ENCODE peak calls at places on chromosome 12, in four cellular contexts. N is DND-41, B is brain microvascular endothelial cell, C is PC-9. A is an unnamed sample. For H3K27me3, the result is how much of the 10 kb centered on the place peaks cover.

GRCh38 chr12:7937867-7938506 is 2.0 kb upstream of the SLC2A3 start:
- DNase-seq in C (peak), N (peak), B (no peak), A (no peak)

GRCh38 chr12:45674181-45674580 is 55.3 kb upstream of the ARID2 start:
- DNase-seq in B (no peak), C (no peak), N (no peak), A (no peak)

GRCh38 chr12:92861381-92861780 is 67.7 kb downstream of the EEA1 start:
- DNase-seq in B (no peak), N (no peak), C (no peak), A (no peak)

GRCh38 chr12:56683-57346 is 9.8 kb upstream of the IQSEC3 start:
- DNase-seq in B (no peak), N (no peak), C (no peak), A (peak)

GRCh38 chr12:132491761-132492378 is 1.9 kb downstream of the FBRSL1 start:
- DNase-seq in C (no peak), B (no peak), N (no peak), A (no peak)

GRCh38 chr12:68418137-68418460 is 85.9 kb upstream of the MDM1 start:
- DNase-seq in B (no peak), N (no peak), C (no peak), A (no peak)

GRCh38 chr12:124777399-124778372 is 86.0 kb downstream of the SCARB1 start:
- DNase-seq in N (no peak), B (no peak), C (no peak), A (no peak)

GRCh38 chr12:124829708-124830304 is 33.9 kb downstream of the SCARB1 start:
- DNase-seq in B (no peak), C (no peak), N (no peak), A (no peak)

GRCh38 chr12:2246358-2246757 is 193.6 kb downstream of the CACNA1C start:
- DNase-seq in B (no peak), N (no peak), C (no peak), A (no peak)

GRCh38 chr12:107748472-107748871 is 12.5 kb downstream of the PRDM4 start:
- DNase-seq in C (no peak), N (no peak), B (peak), A (peak)

GRCh38 chr12:120903382-120903817 is 758 bp downstream of the SPPL3 start:
- DNase-seq in C (peak), N (peak), B (peak), A (no peak)

GRCh38 chr12:124864326-124864752 is 675 bp upstream of the SCARB1 start:
- DNase-seq in N (no peak), B (no peak), C (no peak), A (no peak)

GRCh38 chr12:125549836-125550235 is 484.6 kb downstream of the AACS start:
- DNase-seq in C (no peak), B (no peak), N (peak), A (no peak)

GRCh38 chr12:3550839-3551238 is 59.8 kb downstream of the PRMT8 start:
- DNase-seq in B (no peak), C (no peak), N (no peak), A (no peak)

GRCh38 chr12:110813756-110814155 is 33.0 kb upstream of the CCDC63 start:
- DNase-seq in N (no peak), B (no peak), C (no peak), A (no peak)
- H3K27me3 ChIP-seq in N (under half), B (under half), C (under half), A (under half)

GRCh38 chr12:18430425-18431048 is 169.2 kb downstream of the PIK3C2G start:
- DNase-seq in C (no peak), N (no peak), B (peak), A (peak)
- TF ChIP-seq CTCF in C (peak), N (peak), B (peak), A (peak)

GRCh38 chr12:53941187-53941586 is 2.6 kb downstream of the HOXC13 start:
- DNase-seq in B (no peak), C (no peak), N (no peak), A (no peak)

GRCh38 chr12:53942467-53942997 is 3.9 kb downstream of the HOXC13 start:
- DNase-seq in N (no peak), C (no peak), B (no peak), A (no peak)

GRCh38 chr12:53944907-53945847 is 6.5 kb downstream of the HOXC13 start:
- DNase-seq in B (no peak), N (no peak), C (no peak), A (no peak)

GRCh38 chr12:53941750-53942149 is 3.1 kb downstream of the HOXC13 start:
- DNase-seq in C (no peak), N (no peak), B (no peak), A (no peak)

DNA sequence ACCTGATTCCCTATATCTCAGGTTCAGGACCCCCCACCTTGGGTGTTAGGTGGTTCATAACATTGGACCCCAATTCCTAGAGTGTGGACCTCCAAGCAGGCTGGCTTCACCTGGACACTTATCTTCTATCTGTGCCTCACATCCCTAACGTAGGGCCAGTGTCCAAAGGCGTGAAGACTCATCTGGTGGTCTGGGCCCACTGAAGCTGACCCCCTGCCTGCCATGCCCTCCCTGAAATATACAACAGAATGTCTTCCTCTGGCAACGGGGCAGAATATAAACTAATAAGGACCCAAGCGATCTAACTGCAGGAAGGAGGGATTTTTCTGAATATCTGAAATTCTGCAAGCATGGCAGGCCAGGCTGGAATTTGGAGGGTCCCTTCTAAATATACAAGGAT is 5.6 kb downstream of the HOXC13 start:
- DNase-seq in N (no peak), C (no peak), B (no peak), A (no peak)
- H3K27me3 ChIP-seq in N (half or more), C (under half), B (half or more), A (under half)

DNA sequence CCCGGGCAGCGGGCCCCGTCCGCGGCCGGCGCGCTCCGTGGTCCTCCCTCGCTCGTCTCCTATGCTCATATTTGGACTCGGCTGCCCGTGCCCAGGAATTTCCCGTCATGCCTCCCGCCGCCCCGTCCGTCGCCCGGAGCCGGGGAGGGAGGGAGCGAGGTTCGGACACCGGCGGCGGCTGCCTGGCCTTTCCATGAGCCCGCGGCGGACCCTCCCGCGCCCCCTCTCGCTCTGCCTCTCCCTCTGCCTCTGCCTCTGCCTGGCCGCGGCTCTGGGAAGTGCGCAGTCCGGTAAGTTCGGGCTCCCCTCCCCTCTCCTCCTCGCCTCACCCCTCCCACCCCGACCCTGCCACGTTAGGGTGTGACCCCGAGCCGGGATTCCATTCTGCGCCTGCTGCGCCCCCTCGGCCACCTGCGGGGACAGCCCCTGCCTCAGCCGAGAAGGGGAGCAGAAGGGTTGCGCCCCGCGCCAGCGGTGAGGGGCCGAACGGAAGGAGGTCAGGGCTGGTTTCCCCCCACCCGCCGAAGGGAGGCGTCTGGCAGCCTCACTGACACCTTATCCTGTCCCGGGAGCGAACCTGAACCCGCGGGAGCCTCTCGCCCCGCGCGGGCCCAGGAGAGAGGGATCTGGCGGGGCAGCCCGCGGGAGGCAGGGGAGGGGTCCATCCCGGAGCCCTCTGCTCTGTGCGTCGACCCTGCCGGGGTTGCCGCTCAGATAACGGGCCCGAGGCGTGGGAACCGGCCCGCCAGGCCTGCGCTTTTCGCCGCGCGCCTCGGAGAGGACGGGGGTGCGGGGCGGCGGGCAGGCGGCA is at the start of gene MSRB3:
- DNase-seq in N (peak), C (no peak), B (peak), A (peak)
- TF ChIP-seq CTCF in N (peak), C (no peak), B (peak), A (peak)

GRCh38 chr12:52254965-52255751 is 19.3 kb upstream of the KRT86 start:
- DNase-seq in B (no peak), N (no peak), C (no peak), A (no peak)
- H3K27me3 ChIP-seq in B (under half), N (under half), C (under half), A (under half)